ENCODE peak calls at places on chromosomes 7 and 10, in ten cellular contexts. W is GM04504; B is GM04503; X is NAMALWA; T is NCI-H1417; A is cardiac muscle cell; Z is activated CD8-positive, alpha-beta memory T cell treated with anti-CD3 and anti-CD28 coated beads for 24 hours; C is psoas muscle; L is AG08396; E is Caki2. N is an unnamed sample.

GRCh38 chr7:106841896-106842390 is 23.1 kb upstream of the PIK3CG start:
- DNase-seq in E (peak), L (no peak), A (no peak), T (peak), Z (no peak), B (no peak), X (no peak), W (no peak), C (no peak), N (no peak)

GRCh38 chr7:46486264-46487206 is 565.5 kb upstream of the IGFBP3 start:
- DNase-seq in X (no peak), E (no peak), Z (no peak), L (peak), A (peak), T (no peak), W (peak), B (peak), C (peak), N (peak)

GRCh38 chr7:95861041-95861440 is 88.7 kb downstream of the DYNC1I1 start:
- DNase-seq in T (no peak), B (no peak), W (no peak), X (no peak), L (no peak), E (no peak), Z (no peak), A (no peak), C (no peak), N (no peak)

GRCh38 chr10:124491105-124491504 is 29.5 kb downstream of the LHPP start:
- DNase-seq in X (no peak), Z (no peak), W (no peak), T (no peak), A (no peak), E (no peak), B (no peak), L (no peak), C (no peak), N (no peak)

GRCh38 chr7:84529480-84530205 is 335.1 kb upstream of the SEMA3A start:
- DNase-seq in W (peak), T (peak), X (no peak), B (peak), C (no peak), E (peak), Z (no peak), A (peak), L (peak), N (peak)

GRCh38 chr10:52818019-52818418 is 45.4 kb upstream of the MBL2 start:
- DNase-seq in Z (no peak), T (no peak), W (peak), C (no peak), E (peak), A (peak), X (peak), L (no peak), B (peak), N (peak)

GRCh38 chr7:128403676-128404075 is 6.1 kb downstream of the IMPDH1 start:
- DNase-seq in X (no peak), E (no peak), B (no peak), L (no peak), Z (no peak), T (no peak), W (no peak), C (no peak), A (no peak), N (no peak)

GRCh38 chr7:3439333-3440030 is 138.4 kb downstream of the SDK1 start:
- DNase-seq in W (no peak), A (peak), L (peak), T (no peak), B (peak), C (no peak), E (peak), X (no peak), Z (no peak), N (peak)

GRCh38 chr10:124346831-124347230 is 71.9 kb downstream of the OAT start:
- DNase-seq in W (no peak), A (no peak), Z (no peak), X (no peak), B (no peak), T (no peak), C (no peak), L (no peak), E (no peak), N (no peak)

GRCh38 chr7:22772885-22773284 is 45.9 kb downstream of the IL6 start:
- DNase-seq in A (no peak), W (no peak), L (no peak), Z (no peak), X (no peak), C (no peak), T (no peak), B (no peak), E (no peak), N (no peak)

GRCh38 chr10:62050941-62051433 is 149.5 kb downstream of the ARID5B start:
- DNase-seq in W (peak), E (peak), T (no peak), A (peak), L (peak), X (no peak), C (peak), Z (peak), B (peak), N (peak)

GRCh38 chr10:625751-626711 is 63.4 kb downstream of the DIP2C start:
- DNase-seq in E (no peak), C (no peak), T (no peak), A (no peak), L (no peak), Z (no peak), W (no peak), X (no peak), B (no peak), N (no peak)

GRCh38 chr10:75347211-75347610 is 54.4 kb downstream of the ZNF503 start:
- DNase-seq in L (no peak), E (peak), X (no peak), W (no peak), T (no peak), A (no peak), Z (no peak), B (no peak), C (no peak), N (no peak)

GRCh38 chr7:90461216-90461615 is 8.2 kb upstream of the PTTG1IP2 start:
- DNase-seq in B (no peak), T (no peak), Z (no peak), L (no peak), X (no peak), A (peak), W (no peak), E (no peak), C (no peak), N (peak)

GRCh38 chr7:152959610-152960009 is 200.1 kb downstream of the ACTR3B start:
- DNase-seq in A (no peak), E (no peak), L (no peak), Z (no peak), C (no peak), X (no peak), W (no peak), B (no peak), T (no peak), N (no peak)

GRCh38 chr10:85997544-85997943 is 369.1 kb downstream of the GRID1 start:
- DNase-seq in W (no peak), E (no peak), T (no peak), C (no peak), Z (no peak), L (no peak), B (no peak), X (no peak), A (no peak), N (no peak)

GRCh38 chr10:124943301-124944092 is 1.6 kb downstream of the ZRANB1 start:
- DNase-seq in L (peak), E (no peak), X (no peak), A (peak), W (peak), C (no peak), T (no peak), Z (no peak), B (peak), N (peak)

GRCh38 chr10:11449761-11450160 is 161.7 kb downstream of the USP6NL start:
- DNase-seq in T (no peak), A (no peak), Z (no peak), L (no peak), X (no peak), E (no peak), B (no peak), C (no peak), W (no peak), N (no peak)

GRCh38 chr10:102262744-102263370 is 17.5 kb downstream of the GBF1 start:
- DNase-seq in B (no peak), Z (no peak), W (no peak), A (peak), L (no peak), C (no peak), E (no peak), X (no peak), T (no peak), N (no peak)

GRCh38 chr7:139776486-139777303 is 1.1 kb downstream of the HIPK2 start:
- DNase-seq in W (no peak), E (peak), Z (peak), B (no peak), A (peak), C (no peak), L (peak), X (peak), T (peak), N (peak)

GRCh38 chr7:112411186-112411795 is 39.0 kb upstream of the IFRD1 start:
- DNase-seq in L (peak), A (peak), T (peak), C (no peak), B (no peak), W (no peak), Z (no peak), E (peak), X (peak), N (peak)

GRCh38 chr7:105269397-105269796 is 119.3 kb downstream of the SRPK2 start:
- DNase-seq in L (no peak), E (no peak), W (no peak), X (no peak), Z (no peak), A (no peak), T (no peak), C (no peak), B (no peak), N (no peak)

GRCh38 chr10:13949844-13950542 is 363.2 kb downstream of the PRPF18 start:
- DNase-seq in Z (no peak), B (peak), X (no peak), A (peak), C (no peak), T (no peak), E (peak), W (peak), L (peak), N (peak)

GRCh38 chr10:122388287-122388997 is 13.9 kb downstream of the PLEKHA1 start:
- DNase-seq in Z (no peak), L (no peak), T (no peak), W (no peak), E (no peak), B (no peak), A (no peak), X (no peak), C (no peak), N (peak)

GRCh38 chr7:33853361-33854062 is 51.8 kb upstream of the BMPER start:
- DNase-seq in C (no peak), A (peak), T (no peak), W (peak), Z (no peak), L (peak), B (peak), X (no peak), E (no peak), N (no peak)